ENCODE peak calls at places on chromosomes 6 and 20, in four cellular contexts. I is IMR-90, Z is mammary epithelial cell, W is pancreas. J is an unnamed sample.
A peak's percentile ranks its signal among the peaks of the same experiment; 100 is the strongest.

GRCh38 chr20:4898282-4898681 is 103.0 kb downstream of the SLC23A2 start:
- DNase-seq in I (peak; percentile 89), W (no peak), Z (peak; percentile 98), J (peak; percentile 54)

GRCh38 chr6:107931894-107932293 is 26.1 kb downstream of the SEC63 start:
- DNase-seq in W (no peak), Z (no peak), I (no peak), J (no peak)

GRCh38 chr6:98092326-98092725 is 742.0 kb upstream of the POU3F2 start:
- DNase-seq in W (no peak), I (no peak), Z (no peak), J (no peak)

GRCh38 chr6:73675466-73676098 is 20.4 kb upstream of the CD109 start:
- DNase-seq in Z (peak; percentile 72), W (peak; percentile 47), I (peak; percentile 81), J (peak; percentile 65)

GRCh38 chr20:62952373-62953166 is at the start of gene SLC17A9:
- DNase-seq in W (peak; percentile 29), I (peak; percentile 12), Z (no peak), J (peak; percentile 51)

GRCh38 chr6:127506894-127507293 is 12.2 kb downstream of the MTCL3 start:
- DNase-seq in Z (no peak), I (no peak), W (no peak), J (no peak)

GRCh38 chr20:62321521-62321948 is 18.7 kb downstream of the ADRM1 start:
- DNase-seq in Z (no peak), W (no peak), I (no peak), J (no peak)

GRCh38 chr20:23164176-23164601 is 78.1 kb upstream of the CD93 start:
- DNase-seq in I (no peak), Z (no peak), W (no peak), J (peak; percentile 56)

GRCh38 chr6:143125455-143125854 is 64.8 kb downstream of the AIG1 start:
- DNase-seq in W (no peak), Z (no peak), I (no peak), J (no peak)

GRCh38 chr6:23036401-23036983 is 467.1 kb downstream of the HDGFL1 start:
- DNase-seq in Z (no peak), W (no peak), I (peak; percentile 5), J (no peak)

GRCh38 chr6:23212398-23212797 is 643.0 kb downstream of the HDGFL1 start:
- DNase-seq in I (no peak), W (no peak), Z (no peak), J (no peak)

GRCh38 chr6:157273756-157274088 is 49.6 kb downstream of the TMEM242 start:
- DNase-seq in W (no peak), I (peak; percentile 9), Z (no peak), J (peak; percentile 43)

GRCh38 chr20:15708984-15709598 is 864.2 kb downstream of the KIF16B start:
- DNase-seq in W (peak; percentile 21), I (no peak), Z (no peak), J (no peak)
- TF ChIP-seq CTCF in W (peak; percentile 45), I (peak; percentile 27), Z (peak; percentile 43), J (no peak)

GRCh38 chr20:59221881-59222238 is 58.2 kb downstream of the ZNF831 start:
- DNase-seq in Z (no peak), I (no peak), W (no peak), J (no peak)
- H3K27me3 ChIP-seq in Z (peaks cover 9% of the 10 kb centered on the region), I (peaks cover 44% of the 10 kb centered on the region), W (no peaks in the 10 kb centered on the region), J (no peaks in the 10 kb centered on the region)

DNA sequence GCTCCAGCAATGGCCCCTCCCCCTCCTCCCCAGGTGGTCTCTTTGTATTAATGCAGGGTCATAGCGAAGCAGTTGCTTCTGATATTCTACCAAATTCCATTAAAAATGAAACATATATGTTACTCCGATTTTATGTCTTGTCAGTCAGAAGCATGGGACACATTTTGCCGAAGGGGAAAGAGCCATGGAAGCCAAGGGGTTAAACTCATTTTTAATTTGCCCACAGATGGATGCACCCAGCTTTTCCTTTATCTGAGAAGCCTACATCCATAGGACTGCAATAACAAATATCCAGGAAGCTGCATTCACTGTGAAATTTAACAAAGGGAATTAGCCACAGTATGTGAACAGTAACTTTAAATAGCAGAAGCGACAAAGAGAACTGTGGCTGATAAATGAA is 688.2 kb downstream of the QKI start:
- DNase-seq in Z (no peak), I (no peak), W (no peak), J (no peak)
- H3K27ac ChIP-seq in Z (no peak overlapping the region), I (no peak overlapping the region), W (no peak overlapping the region), J (no peak overlapping the region)

GRCh38 chr20:15862178-15862577 is 711.1 kb downstream of the KIF16B start:
- DNase-seq in I (no peak), W (no peak), Z (no peak), J (no peak)

GRCh38 chr20:15863735-15864134 is 709.5 kb downstream of the KIF16B start:
- DNase-seq in I (no peak), Z (no peak), W (no peak), J (no peak)

GRCh38 chr20:15865553-15865952 is 707.7 kb downstream of the KIF16B start:
- DNase-seq in Z (no peak), W (no peak), I (no peak), J (no peak)

GRCh38 chr20:15867017-15867416 is 706.2 kb downstream of the KIF16B start:
- DNase-seq in Z (no peak), W (no peak), I (no peak), J (no peak)

GRCh38 chr20:15867899-15868298 is 705.3 kb downstream of the KIF16B start:
- DNase-seq in I (no peak), W (no peak), Z (no peak), J (no peak)
- TF ChIP-seq CTCF in I (no peak), W (no peak), Z (peak; percentile 57), J (no peak)

J was measured in ovary.